ENCODE peak calls at places on chromosomes 1 and 21, in ten cellular contexts. L, I, G, O, P, Q, J, D, Y and X are unnamed samples.
A peak's percentile ranks its signal among the peaks of the same experiment; 100 is the strongest.

GRCh38 chr1:198123146-198123545 is 33.7 kb upstream of the NEK7 start:
- DNase-seq in L (no peak), I (no peak), G (peak; percentile 78), O (no peak), P (peak; percentile 94), Q (no peak), J (no peak), D (no peak), Y (peak; percentile 52), X (peak; percentile 90)

GRCh38 chr21:31670065-31670464 is 10.6 kb downstream of the SOD1 start:
- DNase-seq in L (no peak), I (no peak), G (no peak), O (no peak), P (no peak), Q (no peak), J (no peak), D (no peak), Y (no peak), X (no peak)

GRCh38 chr1:78168306-78168705 is 122.5 kb downstream of the GIPC2 start:
- DNase-seq in L (no peak), I (no peak), G (no peak), O (no peak), P (no peak), Q (no peak), J (no peak), D (no peak), Y (no peak), X (no peak)

GRCh38 chr1:5667513-5668325 is 324.5 kb downstream of the NPHP4 start:
- DNase-seq in L (no peak), I (no peak), G (no peak), O (peak; percentile 40), P (no peak), Q (peak; percentile 33), J (no peak), D (no peak), Y (no peak), X (no peak)

GRCh38 chr1:7967206-7967605 is 5.7 kb downstream of the PARK7 start:
- DNase-seq in L (no peak), I (no peak), G (no peak), O (no peak), P (no peak), Q (no peak), J (no peak), D (no peak), Y (no peak), X (no peak)

GRCh38 chr1:230693221-230693620 is 20.7 kb downstream of the AGT start:
- DNase-seq in L (no peak), I (peak; percentile 72), G (no peak), O (no peak), P (no peak), Q (no peak), J (no peak), D (no peak), Y (no peak), X (no peak)

GRCh38 chr1:220697326-220697725 is 7.2 kb downstream of the C1orf115 start:
- DNase-seq in L (no peak), I (no peak), G (no peak), O (no peak), P (no peak), Q (no peak), J (no peak), D (no peak), Y (no peak), X (no peak)

GRCh38 chr1:90411155-90411554 is 305.9 kb downstream of the BARHL2 start:
- DNase-seq in L (no peak), I (no peak), G (no peak), O (no peak), P (no peak), Q (no peak), J (no peak), D (no peak), Y (no peak), X (no peak)

GRCh38 chr1:25688390-25689119 is 72.0 kb downstream of the MAN1C1 start:
- DNase-seq in L (no peak), I (no peak), G (no peak), O (no peak), P (peak; percentile 24), Q (peak; percentile 68), J (no peak), D (no peak), Y (no peak), X (peak; percentile 38)

GRCh38 chr1:82718719-82719419 is 918.1 kb downstream of the ADGRL2 start:
- DNase-seq in L (no peak), I (no peak), G (no peak), O (no peak), P (no peak), Q (no peak), J (no peak), D (no peak), Y (no peak), X (no peak)

GRCh38 chr1:75130312-75130677 is 3.9 kb upstream of the LHX8 start:
- DNase-seq in L (no peak), I (no peak), G (no peak), O (no peak), P (no peak), Q (no peak), J (no peak), D (no peak), Y (no peak), X (no peak)

GRCh38 chr1:191306916-191307315 is 829.3 kb upstream of the BRINP3 start:
- DNase-seq in L (no peak), I (no peak), G (no peak), O (no peak), P (no peak), Q (no peak), J (no peak), D (no peak), Y (no peak), X (no peak)

GRCh38 chr1:171883844-171884243 is 42.5 kb downstream of the DNM3 start:
- DNase-seq in L (no peak), I (no peak), G (no peak), O (no peak), P (no peak), Q (no peak), J (no peak), D (peak; percentile 57), Y (no peak), X (no peak)

GRCh38 chr1:165858928-165859845 is 31.8 kb downstream of the UCK2 start:
- DNase-seq in L (no peak), I (no peak), G (no peak), O (no peak), P (peak; percentile 40), Q (peak; percentile 46), J (no peak), D (no peak), Y (no peak), X (no peak)

GRCh38 chr1:61051455-61052392 is 30.6 kb upstream of the NFIA start:
- DNase-seq in L (no peak), I (no peak), G (peak; percentile 13), O (no peak), P (no peak), Q (no peak), J (no peak), D (no peak), Y (no peak), X (no peak)

GRCh38 chr1:17201201-17202021 is 3.5 kb upstream of the PADI1 start:
- DNase-seq in L (no peak), I (no peak), G (peak; percentile 46), O (peak; percentile 33), P (peak; percentile 27), Q (no peak), J (no peak), D (peak; percentile 54), Y (no peak), X (no peak)